ENCODE peak calls at places on chromosomes 11 and 22, in ten cellular contexts. O is transverse colon, I is mesenchymal stem cell, T is mesendoderm, S is RWPE1, P is A549, A is ovary, X is adrenal gland, Z is neural progenitor cell, H is cardiac muscle cell. D is an unnamed sample.

GRCh38 chr22:46373166-46373565 is 37.7 kb downstream of the TRMU start:
- DNase-seq in O (peak; percentile 50), I (no peak), T (no peak), S (no peak), P (no peak), A (no peak), X (no peak), Z (no peak), H (no peak), D (no peak)

GRCh38 chr22:24230911-24231656 is 13.8 kb downstream of the GGT5 start:
- DNase-seq in O (peak; percentile 58), I (no peak), T (peak; percentile 70), S (no peak), P (no peak), A (no peak), X (peak; percentile 45), Z (peak; percentile 71), H (peak; percentile 36), D (peak; percentile 46)

GRCh38 chr11:10715571-10715970 is 22.0 kb upstream of the IRAG1 start:
- DNase-seq in O (no peak), I (no peak), T (no peak), S (no peak), P (no peak), A (no peak), X (no peak), Z (no peak), H (no peak), D (no peak)

GRCh38 chr11:44813401-44813800 is 86.6 kb downstream of the TSPAN18 start:
- DNase-seq in O (no peak), I (no peak), T (no peak), S (no peak), P (no peak), A (no peak), X (no peak), Z (no peak), H (no peak), D (no peak)

GRCh38 chr11:19276859-19277808 is 36.4 kb upstream of the E2F8 start:
- DNase-seq in O (peak; percentile 75), I (peak; percentile 30), T (peak; percentile 71), S (peak; percentile 87), P (peak; percentile 67), A (no peak), X (no peak), Z (no peak), H (no peak), D (no peak)

GRCh38 chr22:26681395-26681821 is 24.0 kb downstream of the MIAT start:
- DNase-seq in O (no peak), I (peak; percentile 87), T (peak; percentile 97), S (no peak), P (no peak), A (no peak), X (no peak), Z (peak; percentile 83), H (peak; percentile 79), D (no peak)

GRCh38 chr11:104159356-104159755 is 4.6 kb downstream of the PDGFD start:
- DNase-seq in O (no peak), I (peak; percentile 22), T (no peak), S (no peak), P (no peak), A (no peak), X (no peak), Z (no peak), H (no peak), D (no peak)

GRCh38 chr11:112213753-112214152 is 12.5 kb upstream of the PTS start:
- DNase-seq in O (no peak), I (no peak), T (no peak), S (no peak), P (no peak), A (no peak), X (no peak), Z (no peak), H (no peak), D (no peak)

DNA sequence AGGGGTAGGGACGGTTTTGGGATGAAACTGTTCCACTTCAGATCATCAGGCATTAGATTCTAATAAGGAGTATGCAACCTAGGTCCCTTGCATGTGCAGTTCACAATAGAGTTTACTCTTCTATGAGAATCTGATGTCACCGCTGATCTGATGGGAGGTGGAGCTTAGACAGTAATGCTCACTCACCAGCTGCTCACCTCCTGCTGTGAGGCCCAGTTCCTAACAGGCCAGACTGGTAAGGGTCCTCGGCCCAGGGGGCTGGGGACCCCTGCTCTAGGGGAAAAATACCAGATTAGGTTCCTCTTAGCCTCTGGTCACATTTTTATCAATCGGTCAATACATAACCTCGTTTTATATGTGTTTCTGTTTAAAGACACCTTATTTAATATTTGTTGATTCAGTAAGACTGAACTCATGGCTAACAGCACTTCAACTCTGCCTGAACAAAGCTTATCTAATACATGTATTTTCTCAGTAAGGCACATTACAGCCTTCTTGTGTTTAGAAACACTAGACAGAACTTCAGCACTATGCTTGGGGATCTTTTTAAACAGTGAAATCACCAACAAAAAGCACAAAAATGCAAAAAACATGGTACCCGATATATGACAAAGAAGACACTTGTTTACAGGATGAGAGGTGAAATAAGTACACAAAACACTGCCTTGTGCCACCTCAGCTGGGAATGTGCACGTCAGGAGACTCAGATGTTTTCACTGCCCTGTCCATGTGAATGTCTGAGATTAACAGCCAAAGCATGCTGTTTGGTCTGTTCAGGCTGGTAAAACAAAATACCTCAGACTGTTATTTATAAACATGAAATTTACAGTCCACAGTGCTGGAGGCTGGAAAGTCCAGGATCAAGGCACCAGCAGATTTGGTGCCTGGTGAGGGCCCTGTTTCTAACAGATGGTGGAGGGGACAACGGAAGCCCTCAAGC is 107.5 kb downstream of the USP35 start:
- DNase-seq in O (no peak), I (peak; percentile 45), T (no peak), S (no peak), P (no peak), A (no peak), X (no peak), Z (peak; percentile 15), H (no peak), D (no peak)
- H3K27ac ChIP-seq in O (no peak overlapping the region), I (no peak overlapping the region), T (no peak overlapping the region), S (no peak overlapping the region), P (no peak overlapping the region), A (no peak overlapping the region), X (no peak overlapping the region), Z (peak overlapping the region; percentile 42), H (no peak overlapping the region), D (no peak overlapping the region)

GRCh38 chr11:120326845-120327281 is 1.8 kb downstream of the TLCD5 start:
- DNase-seq in O (no peak), I (peak; percentile 58), T (no peak), S (no peak), P (peak; percentile 35), A (no peak), X (no peak), Z (no peak), H (no peak), D (no peak)
- H3K27ac ChIP-seq in O (peak overlapping the region; percentile 88), I (peak overlapping the region; percentile 18), T (no peak overlapping the region), S (no peak overlapping the region), P (no peak overlapping the region), A (no peak overlapping the region), X (peak overlapping the region; percentile 99), Z (no peak overlapping the region), H (peak overlapping the region; percentile 85), D (no peak overlapping the region)

GRCh38 chr11:959608-960007 is 33.9 kb downstream of the AP2A2 start:
- DNase-seq in O (no peak), I (no peak), T (no peak), S (no peak), P (no peak), A (no peak), X (no peak), Z (no peak), H (no peak), D (no peak)

GRCh38 chr11:958101-958500 is 32.4 kb downstream of the AP2A2 start:
- DNase-seq in O (no peak), I (no peak), T (no peak), S (no peak), P (no peak), A (no peak), X (no peak), Z (no peak), H (no peak), D (no peak)

GRCh38 chr11:959027-959426 is 33.4 kb downstream of the AP2A2 start:
- DNase-seq in O (no peak), I (no peak), T (no peak), S (no peak), P (no peak), A (no peak), X (no peak), Z (no peak), H (no peak), D (no peak)

GRCh38 chr11:955154-956049 is 29.7 kb downstream of the AP2A2 start:
- DNase-seq in O (peak; percentile 52), I (no peak), T (no peak), S (peak; percentile 31), P (no peak), A (no peak), X (no peak), Z (no peak), H (no peak), D (no peak)

DNA sequence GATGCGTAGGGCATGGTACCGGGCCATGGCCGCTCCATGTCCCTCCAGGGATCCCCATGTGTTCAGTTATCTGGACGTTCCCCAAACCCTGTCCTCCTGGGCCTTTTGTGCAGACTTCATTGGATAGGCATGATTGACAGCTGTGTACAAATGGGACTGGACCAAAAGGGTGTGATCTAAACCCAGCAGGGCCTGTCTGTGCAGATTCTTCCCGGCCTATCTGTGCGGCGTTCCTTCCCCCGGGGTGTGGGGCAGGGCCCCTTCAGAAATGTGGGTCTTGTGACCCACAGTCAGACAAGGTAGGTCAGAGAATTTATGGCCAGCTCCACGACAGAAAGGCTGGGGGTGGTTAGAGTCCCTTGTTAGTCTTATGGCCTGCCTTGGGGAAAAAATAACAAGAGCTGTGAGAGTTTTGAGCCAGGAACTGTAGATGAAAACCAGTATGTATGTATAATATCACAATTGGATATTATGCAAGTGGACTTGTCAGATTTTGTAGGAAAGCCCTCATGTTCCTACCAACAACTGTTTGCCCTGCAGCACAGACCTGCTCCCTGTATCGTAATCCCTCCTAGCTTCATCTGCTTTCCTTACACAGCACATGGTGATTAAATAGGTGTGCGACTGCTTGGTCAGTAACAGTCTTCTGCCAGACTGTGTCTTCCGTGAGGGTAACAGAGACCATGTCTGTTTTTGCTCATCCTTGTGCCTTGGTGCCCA is 31.7 kb downstream of the AP2A2 start:
- DNase-seq in O (no peak), I (no peak), T (no peak), S (no peak), P (no peak), A (no peak), X (no peak), Z (no peak), H (no peak), D (no peak)
- H3K27ac ChIP-seq in O (no peak overlapping the region), I (no peak overlapping the region), T (no peak overlapping the region), S (peak overlapping the region; percentile 7), P (no peak overlapping the region), A (no peak overlapping the region), X (no peak overlapping the region), Z (no peak overlapping the region), H (no peak overlapping the region), D (no peak overlapping the region)

GRCh38 chr11:118705796-118706545 is 26.5 kb upstream of the TREH start:
- DNase-seq in O (no peak), I (no peak), T (peak; percentile 37), S (no peak), P (no peak), A (no peak), X (no peak), Z (peak; percentile 39), H (no peak), D (no peak)

GRCh38 chr11:118708296-118708695 is 28.8 kb upstream of the TREH start:
- DNase-seq in O (no peak), I (no peak), T (no peak), S (no peak), P (no peak), A (no peak), X (no peak), Z (no peak), H (no peak), D (no peak)

GRCh38 chr11:118706546-118706825 is 27.0 kb upstream of the TREH start:
- DNase-seq in O (no peak), I (no peak), T (no peak), S (no peak), P (no peak), A (no peak), X (no peak), Z (no peak), H (no peak), D (no peak)

GRCh38 chr11:118703563-118704106 is 24.2 kb upstream of the TREH start:
- DNase-seq in O (peak; percentile 34), I (no peak), T (no peak), S (no peak), P (no peak), A (no peak), X (no peak), Z (no peak), H (no peak), D (no peak)

DNA sequence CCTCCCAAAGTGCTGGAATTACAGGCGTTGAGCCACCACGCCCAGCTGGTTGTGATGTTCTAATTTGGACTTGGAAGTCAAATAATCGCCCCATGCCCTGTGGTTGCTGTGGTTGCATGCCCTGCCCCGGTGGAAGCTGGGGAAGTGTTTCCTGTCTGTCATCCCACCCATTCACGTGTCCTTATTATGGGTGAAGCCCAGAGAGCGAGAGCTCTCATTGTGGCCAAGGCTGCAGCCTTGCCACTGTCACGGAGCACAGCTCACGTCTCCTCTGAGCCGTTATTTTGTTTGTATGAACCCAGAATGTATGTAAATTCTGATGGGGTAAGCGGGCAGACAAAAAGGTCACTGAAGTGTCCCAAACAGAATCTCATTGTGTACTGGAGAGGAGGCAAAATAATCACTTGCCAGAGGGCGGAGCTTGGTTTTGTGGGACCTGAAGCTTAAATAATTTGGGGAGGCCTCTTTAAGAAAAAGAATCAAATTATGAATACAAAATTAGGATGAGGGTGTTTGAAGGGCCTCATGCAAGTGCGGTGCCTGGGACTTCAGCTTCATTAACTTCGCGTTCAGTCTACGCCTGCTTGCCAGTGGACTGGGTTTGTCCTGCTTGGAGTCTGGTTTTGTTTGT is 25.8 kb upstream of the TREH start:
- DNase-seq in O (peak; percentile 29), I (no peak), T (no peak), S (no peak), P (no peak), A (no peak), X (no peak), Z (peak; percentile 51), H (no peak), D (peak; percentile 29)
- H3K27ac ChIP-seq in O (no peak overlapping the region), I (no peak overlapping the region), T (no peak overlapping the region), S (no peak overlapping the region), P (no peak overlapping the region), A (no peak overlapping the region), X (peak overlapping the region; percentile 18), Z (no peak overlapping the region), H (no peak overlapping the region), D (peak overlapping the region; percentile 60)